ENCODE peak calls at places on chromosomes 12 and 14, in six cellular contexts. One of them, this sample, is unnamed.

GRCh38 chr12:60205500-60205899 is 609.7 kb downstream of the SLC16A7 start:
- DNase-seq in A549: peak
- DNase-seq in gastrocnemius medialis: no peak
- DNase-seq in body of pancreas: peak
- DNase-seq in K562: no peak
- DNase-seq in ovary: no peak
- DNase-seq in this sample: peak

GRCh38 chr14:61458766-61459165 is 137.4 kb downstream of the PRKCH start:
- DNase-seq in A549: no peak
- DNase-seq in gastrocnemius medialis: no peak
- DNase-seq in body of pancreas: no peak
- DNase-seq in K562: no peak
- DNase-seq in ovary: no peak
- DNase-seq in this sample: no peak

GRCh38 chr14:22314183-22314820 is 274.7 kb downstream of the DAD1 start:
- DNase-seq in A549: peak
- DNase-seq in gastrocnemius medialis: no peak
- DNase-seq in body of pancreas: peak
- DNase-seq in K562: peak
- DNase-seq in ovary: no peak
- DNase-seq in this sample: peak

GRCh38 chr14:77593501-77593911 is 22.9 kb downstream of the SPTLC2 start:
- DNase-seq in A549: no peak
- DNase-seq in gastrocnemius medialis: no peak
- DNase-seq in body of pancreas: no peak
- DNase-seq in K562: no peak
- DNase-seq in ovary: no peak
- DNase-seq in this sample: no peak

GRCh38 chr14:57937681-57938080 is 71.8 kb upstream of the SLC35F4 start:
- DNase-seq in A549: no peak
- DNase-seq in gastrocnemius medialis: no peak
- DNase-seq in body of pancreas: no peak
- DNase-seq in K562: no peak
- DNase-seq in ovary: no peak
- DNase-seq in this sample: no peak

GRCh38 chr12:70190252-70191010 is 52.8 kb upstream of the CNOT2 start:
- DNase-seq in A549: no peak
- DNase-seq in gastrocnemius medialis: no peak
- DNase-seq in body of pancreas: no peak
- DNase-seq in K562: no peak
- DNase-seq in ovary: no peak
- DNase-seq in this sample: no peak

GRCh38 chr12:60231976-60232907 is 636.4 kb downstream of the SLC16A7 start:
- DNase-seq in A549: no peak
- DNase-seq in gastrocnemius medialis: no peak
- DNase-seq in body of pancreas: no peak
- DNase-seq in K562: no peak
- DNase-seq in ovary: no peak
- DNase-seq in this sample: no peak

GRCh38 chr14:89466939-89467338 is 49.9 kb upstream of the FOXN3 start:
- DNase-seq in A549: no peak
- DNase-seq in gastrocnemius medialis: no peak
- DNase-seq in body of pancreas: no peak
- DNase-seq in K562: no peak
- DNase-seq in ovary: no peak
- DNase-seq in this sample: no peak

DNA sequence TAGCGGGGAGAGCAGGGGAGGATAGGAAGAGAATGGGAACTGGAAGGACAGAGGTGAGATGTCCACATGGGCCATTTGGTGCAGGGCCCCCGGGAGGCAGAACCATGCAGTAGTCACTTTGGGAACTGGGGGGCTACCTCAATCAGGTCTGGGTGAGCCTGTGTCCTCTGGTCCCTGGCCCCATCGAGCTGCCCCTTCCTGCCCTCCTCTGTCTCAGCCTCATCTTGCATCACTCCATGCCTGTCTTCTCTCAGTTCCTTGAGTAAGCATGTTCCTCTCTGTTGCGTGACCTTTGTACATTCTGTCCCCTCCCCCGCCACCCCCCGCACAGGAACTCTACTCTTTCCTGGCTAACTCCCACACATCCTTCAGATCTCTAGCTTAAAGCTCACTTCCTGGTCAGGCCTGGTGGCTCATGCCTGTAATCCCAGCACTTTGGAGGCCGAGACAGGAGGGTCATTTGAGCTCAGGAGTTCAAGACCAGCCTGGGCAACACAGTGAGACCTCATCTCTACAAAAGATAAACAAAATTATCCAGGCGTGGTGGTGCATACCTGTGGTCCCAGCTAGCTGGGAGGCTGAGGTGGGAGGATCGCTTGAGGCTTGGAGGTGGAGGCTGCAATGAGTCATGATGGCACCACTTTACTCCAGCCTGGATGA is 23.2 kb downstream of the FOS start:
- DNase-seq in A549: peak
- DNase-seq in gastrocnemius medialis: peak
- DNase-seq in body of pancreas: peak
- DNase-seq in K562: peak
- DNase-seq in ovary: peak
- DNase-seq in this sample: no peak
- TF ChIP-seq POLR2A in A549: no peak
- TF ChIP-seq POLR2A in gastrocnemius medialis: no peak
- TF ChIP-seq POLR2A in body of pancreas: peak
- TF ChIP-seq POLR2A in K562: no peak
- TF ChIP-seq POLR2A in ovary: no peak
- TF ChIP-seq POLR2A in this sample: no peak

GRCh38 chr12:116698131-116698495 is 39.8 kb downstream of the SPRING1 start:
- DNase-seq in A549: no peak
- DNase-seq in gastrocnemius medialis: no peak
- DNase-seq in body of pancreas: no peak
- DNase-seq in K562: no peak
- DNase-seq in ovary: no peak
- DNase-seq in this sample: no peak
- TF ChIP-seq POLR2A in A549: no peak
- TF ChIP-seq POLR2A in gastrocnemius medialis: no peak
- TF ChIP-seq POLR2A in body of pancreas: no peak
- TF ChIP-seq POLR2A in K562: no peak
- TF ChIP-seq POLR2A in ovary: no peak
- TF ChIP-seq POLR2A in this sample: no peak

GRCh38 chr14:100547633-100548294 is 39.5 kb downstream of the BEGAIN start:
- DNase-seq in A549: no peak
- DNase-seq in gastrocnemius medialis: peak
- DNase-seq in body of pancreas: peak
- DNase-seq in K562: no peak
- DNase-seq in ovary: peak
- DNase-seq in this sample: no peak
- TF ChIP-seq POLR2A in A549: no peak
- TF ChIP-seq POLR2A in gastrocnemius medialis: no peak
- TF ChIP-seq POLR2A in body of pancreas: no peak
- TF ChIP-seq POLR2A in K562: no peak
- TF ChIP-seq POLR2A in ovary: no peak
- TF ChIP-seq POLR2A in this sample: no peak

DNA sequence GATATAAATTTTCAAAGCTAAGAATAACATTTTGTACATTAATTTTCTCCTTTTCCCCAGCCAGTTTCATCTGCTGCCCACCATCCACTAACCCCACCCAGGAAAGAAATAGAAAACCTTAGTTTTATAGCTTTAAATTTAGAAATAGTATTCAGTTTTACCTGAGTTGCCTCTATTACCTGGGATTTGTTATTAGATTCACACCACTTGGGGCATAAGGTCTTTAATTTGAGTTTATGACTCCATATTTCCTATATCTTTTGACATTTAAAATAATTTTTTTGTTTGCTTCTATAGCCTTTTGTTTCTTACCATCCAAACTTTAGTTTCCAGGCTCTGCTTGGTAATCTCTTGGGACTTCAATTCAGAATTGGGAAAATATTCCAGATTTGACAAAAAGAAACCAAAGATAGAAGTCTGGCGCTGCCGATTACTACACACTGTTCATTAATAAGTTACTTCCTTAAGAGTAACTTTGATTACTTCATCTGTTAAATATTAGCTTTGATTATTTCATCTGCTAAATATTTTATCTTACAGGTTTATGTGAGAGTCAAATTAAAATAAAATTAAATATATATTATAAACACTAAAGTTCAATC is 485.5 kb upstream of the FOXG1 start:
- DNase-seq in A549: no peak
- DNase-seq in gastrocnemius medialis: no peak
- DNase-seq in body of pancreas: no peak
- DNase-seq in K562: no peak
- DNase-seq in ovary: no peak
- DNase-seq in this sample: no peak
- TF ChIP-seq POLR2A in A549: no peak
- TF ChIP-seq POLR2A in gastrocnemius medialis: no peak
- TF ChIP-seq POLR2A in body of pancreas: no peak
- TF ChIP-seq POLR2A in K562: no peak
- TF ChIP-seq POLR2A in ovary: no peak
- TF ChIP-seq POLR2A in this sample: no peak

This sample was measured in erythroblast.